ENCODE peak calls at places on chromosomes 6 and 20, in six cellular contexts. X, C, W, A, N and K are unnamed samples.

GRCh38 chr20:57573893-57574292 is 13.0 kb downstream of the PCK1 start:
- DNase-seq in X (no peak), C (peak; percentile 45), W (peak; percentile 41), A (no peak), N (no peak), K (no peak)

GRCh38 chr20:33740189-33740588 is 8.4 kb downstream of the ZNF341 start:
- DNase-seq in X (no peak), C (no peak), W (no peak), A (no peak), N (no peak), K (no peak)

GRCh38 chr6:4296552-4296951 is 161.2 kb upstream of the ECI2 start:
- DNase-seq in X (no peak), C (no peak), W (no peak), A (no peak), N (no peak), K (no peak)

GRCh38 chr6:71034578-71034977 is 77.7 kb upstream of the B3GAT2 start:
- DNase-seq in X (no peak), C (no peak), W (no peak), A (no peak), N (no peak), K (no peak)

GRCh38 chr6:19836799-19837510 is at the start of gene ID4:
- DNase-seq in X (no peak), C (peak; percentile 97), W (peak; percentile 96), A (peak; percentile 97), N (peak; percentile 96), K (peak; percentile 97)

GRCh38 chr20:35721621-35722020 is 20.4 kb downstream of the RBM39 start:
- DNase-seq in X (no peak), C (no peak), W (no peak), A (no peak), N (no peak), K (no peak)

GRCh38 chr20:58069796-58070663 is 158.4 kb downstream of the ANKRD60 start:
- DNase-seq in X (no peak), C (no peak), W (no peak), A (no peak), N (no peak), K (no peak)

GRCh38 chr6:107447663-107448216 is 11.6 kb downstream of the PDSS2 start:
- DNase-seq in X (no peak), C (no peak), W (no peak), A (no peak), N (no peak), K (no peak)

GRCh38 chr6:654136-654535 is 2.8 kb downstream of the HUS1B start:
- DNase-seq in X (no peak), C (no peak), W (no peak), A (no peak), N (no peak), K (no peak)

GRCh38 chr6:24876496-24877465 is 59.0 kb downstream of the RIPOR2 start:
- DNase-seq in X (no peak), C (peak; percentile 91), W (no peak), A (no peak), N (no peak), K (no peak)

GRCh38 chr6:161498359-161498758 is 224.5 kb upstream of the AGPAT4 start:
- DNase-seq in X (no peak), C (peak; percentile 88), W (peak; percentile 62), A (no peak), N (peak; percentile 24), K (no peak)

GRCh38 chr6:132084811-132085509 is 133.8 kb upstream of the CCN2 start:
- DNase-seq in X (peak; percentile 50), C (no peak), W (no peak), A (no peak), N (no peak), K (no peak)

GRCh38 chr20:41572010-41572572 is 46.1 kb downstream of the CHD6 start:
- DNase-seq in X (no peak), C (no peak), W (no peak), A (no peak), N (no peak), K (no peak)

GRCh38 chr20:8678098-8678776 is 390.6 kb upstream of the PLCB4 start:
- DNase-seq in X (no peak), C (no peak), W (no peak), A (no peak), N (no peak), K (no peak)

GRCh38 chr6:66128238-66128637 is 421.2 kb upstream of the EYS start:
- DNase-seq in X (no peak), C (no peak), W (no peak), A (no peak), N (no peak), K (no peak)

GRCh38 chr6:103699770-103700169 is 1159.9 kb downstream of the HACE1 start:
- DNase-seq in X (no peak), C (no peak), W (no peak), A (no peak), N (no peak), K (no peak)

GRCh38 chr6:108651781-108652227 is 91.1 kb downstream of the FOXO3 start:
- DNase-seq in X (no peak), C (no peak), W (peak; percentile 69), A (peak; percentile 65), N (no peak), K (no peak)
- H3K4me1 ChIP-seq in X (no peaks in the 10 kb centered on the region), C (no peaks in the 10 kb centered on the region), W (peaks cover 47% of the 10 kb centered on the region), A (peaks cover 100% of the 10 kb centered on the region), N (peaks cover 57% of the 10 kb centered on the region), K (peaks cover 75% of the 10 kb centered on the region)

GRCh38 chr20:5128886-5129285 is 2.1 kb downstream of the CDS2 start:
- DNase-seq in X (no peak), C (no peak), W (no peak), A (no peak), N (no peak), K (no peak)
- TF ChIP-seq CTCF in X (no peak), C (no peak), W (no peak), A (no peak), N (no peak), K (no peak)

DNA sequence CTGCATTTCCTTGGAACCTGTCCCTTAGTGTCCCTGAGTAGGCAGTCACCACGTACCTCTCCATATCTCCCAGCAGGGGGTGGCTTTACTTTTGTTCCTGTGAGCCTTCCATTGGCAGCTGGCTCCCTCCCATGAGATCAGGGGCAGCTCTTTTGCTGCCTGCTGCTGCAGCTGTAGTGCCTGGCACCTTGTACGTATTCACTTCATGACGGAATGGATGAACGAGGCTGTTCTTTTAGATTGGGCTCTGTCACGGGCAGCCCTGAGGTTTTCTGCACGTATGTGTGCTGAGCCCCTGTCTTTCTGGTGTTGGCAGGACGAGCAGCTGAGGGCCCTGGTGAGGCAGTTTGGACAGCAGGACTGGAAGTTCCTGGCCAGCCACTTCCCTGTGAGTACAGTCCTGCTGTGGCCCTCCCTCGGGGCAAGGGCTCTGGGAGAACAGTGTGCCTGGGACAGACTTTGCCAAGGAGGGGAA is 14.6 kb downstream of the MYBL2 start:
- DNase-seq in X (no peak), C (no peak), W (no peak), A (no peak), N (peak; percentile 86), K (no peak)
- H3K4me1 ChIP-seq in X (no peaks in the 10 kb centered on the region), C (no peaks in the 10 kb centered on the region), W (no peaks in the 10 kb centered on the region), A (no peaks in the 10 kb centered on the region), N (no peaks in the 10 kb centered on the region), K (no peaks in the 10 kb centered on the region)

GRCh38 chr6:170260686-170261085 is 30.2 kb downstream of the DLL1 start:
- DNase-seq in X (no peak), C (no peak), W (no peak), A (no peak), N (peak; percentile 68), K (no peak)
- TF ChIP-seq CTCF in X (no peak), C (peak; percentile 48), W (no peak), A (no peak), N (no peak), K (no peak)